ENCODE peak calls at places on chromosomes 7 and 10, in nine cellular contexts. S is dermis blood vessel endothelial cell; F is Caki2; J is B cell; I is stromal cell of bone marrow; U is HCEC 1CT; X is stimulated activated naive CD8-positive, alpha-beta T cell treated with anti-CD3 and anti-CD28 coated beads, Interleukin-15, Interleukin-2, amounts not matched to agents 100 U/mL and 50 U/mL, for 24 hours; R is GM03348; G is posterior vena cava. L is an unnamed sample.

GRCh38 chr10:102231357-102232318 is 5.5 kb downstream of the ELOVL3 start:
- DNase-seq in S (peak; percentile 67), F (no peak), J (peak; percentile 80), I (no peak), U (no peak), X (peak; percentile 83), R (peak; percentile 77), G (no peak), L (peak; percentile 53)

GRCh38 chr7:70316745-70317144 is 718.5 kb downstream of the AUTS2 start:
- DNase-seq in S (no peak), F (no peak), J (no peak), I (no peak), U (no peak), X (no peak), R (no peak), G (no peak), L (no peak)

GRCh38 chr10:101903827-101904520 is 60.4 kb upstream of the KCNIP2 start:
- DNase-seq in S (no peak), F (no peak), J (peak; percentile 82), I (no peak), U (no peak), X (peak; percentile 52), R (no peak), G (no peak), L (no peak)

GRCh38 chr10:133180915-133181639 is 21.1 kb downstream of the KNDC1 start:
- DNase-seq in S (no peak), F (no peak), J (no peak), I (no peak), U (no peak), X (no peak), R (no peak), G (no peak), L (no peak)

GRCh38 chr7:22156205-22156604 is 200.7 kb downstream of the RAPGEF5 start:
- DNase-seq in S (peak; percentile 82), F (peak; percentile 14), J (no peak), I (peak; percentile 61), U (peak; percentile 75), X (no peak), R (peak; percentile 61), G (no peak), L (no peak)

GRCh38 chr10:77011823-77012566 is 625.6 kb downstream of the KCNMA1 start:
- DNase-seq in S (no peak), F (no peak), J (no peak), I (peak; percentile 87), U (no peak), X (no peak), R (peak; percentile 57), G (no peak), L (no peak)

GRCh38 chr10:132167976-132168375 is 18.8 kb upstream of the DPYSL4 start:
- DNase-seq in S (no peak), F (no peak), J (no peak), I (no peak), U (no peak), X (no peak), R (no peak), G (peak; percentile 58), L (no peak)

GRCh38 chr10:86206216-86206615 is 160.4 kb downstream of the GRID1 start:
- DNase-seq in S (no peak), F (no peak), J (no peak), I (no peak), U (no peak), X (no peak), R (no peak), G (peak; percentile 77), L (no peak)

GRCh38 chr7:155312653-155313052 is 15.0 kb downstream of the INSIG1 start:
- DNase-seq in S (no peak), F (no peak), J (no peak), I (no peak), U (no peak), X (no peak), R (no peak), G (no peak), L (no peak)

GRCh38 chr10:43226441-43226840 is 40.4 kb downstream of the RASGEF1A start:
- DNase-seq in S (no peak), F (no peak), J (no peak), I (no peak), U (no peak), X (peak; percentile 3), R (no peak), G (peak; percentile 41), L (no peak)

GRCh38 chr7:121076350-121077164 is 88.0 kb downstream of the CPED1 start:
- DNase-seq in S (no peak), F (peak; percentile 53), J (no peak), I (no peak), U (peak; percentile 88), X (no peak), R (peak; percentile 41), G (no peak), L (no peak)

GRCh38 chr7:114345494-114345893 is 69.1 kb upstream of the FOXP2 start:
- DNase-seq in S (no peak), F (no peak), J (no peak), I (no peak), U (peak; percentile 83), X (no peak), R (no peak), G (no peak), L (no peak)

GRCh38 chr10:24453404-24453830 is 244.5 kb downstream of the KIAA1217 start:
- DNase-seq in S (no peak), F (no peak), J (no peak), I (no peak), U (no peak), X (no peak), R (peak; percentile 54), G (no peak), L (no peak)

GRCh38 chr10:105252908-105253307 is 611.8 kb downstream of the SORCS3 start:
- DNase-seq in S (no peak), F (peak; percentile 8), J (no peak), I (no peak), U (no peak), X (no peak), R (no peak), G (no peak), L (no peak)

GRCh38 chr10:111440501-111440900 is 363.7 kb downstream of the ADRA2A start:
- DNase-seq in S (no peak), F (no peak), J (no peak), I (no peak), U (no peak), X (no peak), R (no peak), G (no peak), L (no peak)

GRCh38 chr10:119473715-119474230 is 68.7 kb downstream of the RGS10 start:
- DNase-seq in S (no peak), F (no peak), J (no peak), I (no peak), U (no peak), X (no peak), R (no peak), G (no peak), L (no peak)

GRCh38 chr7:30717181-30717580 is 34.8 kb upstream of the INMT start:
- DNase-seq in S (no peak), F (peak; percentile 4), J (no peak), I (peak; percentile 14), U (peak; percentile 32), X (no peak), R (no peak), G (no peak), L (no peak)

GRCh38 chr10:92074126-92074887 is 150.7 kb downstream of the BTAF1 start:
- DNase-seq in S (peak; percentile 51), F (peak; percentile 9), J (no peak), I (no peak), U (peak; percentile 23), X (no peak), R (peak; percentile 17), G (no peak), L (no peak)

GRCh38 chr10:23390809-23391208 is 46.2 kb upstream of the C10orf67 start:
- DNase-seq in S (no peak), F (no peak), J (no peak), I (no peak), U (no peak), X (no peak), R (no peak), G (no peak), L (no peak)